ENCODE peak calls at places on chromosomes 12 and 14, in ten cellular contexts. K, P, N, I, L, X, E, Q, O and V are unnamed samples.
A peak's percentile ranks its signal among the peaks of the same experiment; 100 is the strongest.

GRCh38 chr12:110758922-110759321 is 16.2 kb upstream of the PPP1CC start:
- DNase-seq in X (no peak), N (no peak), I (no peak), P (no peak), K (no peak), L (no peak), O (no peak), Q (no peak), E (no peak), V (no peak)

GRCh38 chr12:66060361-66060907 is 70.1 kb downstream of the LLPH start:
- DNase-seq in Q (no peak), K (no peak), N (no peak), P (no peak), L (no peak), E (no peak), O (no peak), X (no peak), I (no peak), V (no peak)

GRCh38 chr14:62776300-62776699 is 269.0 kb downstream of the KCNH5 start:
- DNase-seq in Q (no peak), E (no peak), K (no peak), P (no peak), O (no peak), N (no peak), I (no peak), X (no peak), L (no peak), V (no peak)

GRCh38 chr14:99968931-99969330 is 96.3 kb upstream of the EVL start:
- DNase-seq in N (no peak), I (no peak), E (no peak), X (no peak), O (no peak), L (no peak), K (no peak), Q (no peak), P (no peak), V (peak; percentile 64)

GRCh38 chr12:26153421-26154154 is 28.8 kb upstream of the BHLHE41 start:
- DNase-seq in N (peak; percentile 91), K (no peak), O (no peak), Q (no peak), I (peak; percentile 88), L (peak; percentile 96), P (no peak), X (no peak), E (no peak), V (peak; percentile 97)

GRCh38 chr12:130166306-130166705 is 4.0 kb downstream of the FZD10 start:
- DNase-seq in I (no peak), E (no peak), Q (no peak), X (no peak), K (no peak), L (no peak), N (no peak), O (no peak), P (no peak), V (no peak)

GRCh38 chr12:20212658-20213387 is 155.5 kb upstream of the PDE3A start:
- DNase-seq in I (peak; percentile 99), Q (peak; percentile 84), E (no peak), O (peak; percentile 93), N (peak; percentile 96), L (peak; percentile 99), X (peak; percentile 90), K (no peak), P (no peak), V (peak; percentile 100)

GRCh38 chr12:130181211-130181610 is 18.9 kb downstream of the FZD10 start:
- DNase-seq in O (no peak), I (no peak), K (no peak), E (no peak), Q (no peak), L (no peak), N (no peak), X (no peak), P (no peak), V (no peak)

GRCh38 chr12:108595711-108596647 is 1.9 kb downstream of the TMEM119 start:
- DNase-seq in O (no peak), X (no peak), K (no peak), N (no peak), E (no peak), L (no peak), Q (no peak), I (no peak), P (no peak), V (no peak)

GRCh38 chr12:124956571-124956970 is 32.4 kb downstream of the DHX37 start:
- DNase-seq in N (no peak), O (no peak), X (no peak), E (no peak), L (no peak), K (no peak), I (no peak), Q (no peak), P (no peak), V (no peak)

GRCh38 chr12:46751173-46751572 is 74.6 kb downstream of the SLC38A4 start:
- DNase-seq in E (no peak), I (no peak), O (no peak), N (no peak), K (no peak), X (no peak), L (no peak), P (no peak), Q (no peak), V (no peak)

GRCh38 chr12:89707992-89708792 is 446 bp downstream of the ATP2B1 start:
- DNase-seq in N (no peak), O (peak; percentile 53), E (peak; percentile 58), K (peak; percentile 21), P (peak; percentile 42), Q (peak; percentile 72), X (peak; percentile 54), I (peak; percentile 16), L (peak; percentile 14), V (no peak)

GRCh38 chr14:32224731-32225377 is 21.8 kb upstream of the RNU6-8 start:
- DNase-seq in X (peak; percentile 30), O (peak; percentile 47), N (peak; percentile 30), P (no peak), K (no peak), L (peak; percentile 54), E (no peak), I (peak; percentile 6), Q (peak; percentile 55), V (peak; percentile 44)

GRCh38 chr12:32870716-32871115 is 25.9 kb downstream of the PKP2 start:
- DNase-seq in X (no peak), Q (no peak), P (no peak), N (no peak), O (no peak), L (no peak), K (no peak), I (no peak), E (no peak), V (no peak)

GRCh38 chr12:53078425-53079225 is 565 bp downstream of the SPRYD3 start:
- DNase-seq in X (peak; percentile 72), P (no peak), I (no peak), L (no peak), Q (no peak), K (no peak), O (no peak), E (no peak), N (no peak), V (peak; percentile 46)

GRCh38 chr12:21223930-21224329 is 92.9 kb downstream of the SLCO1B1 start:
- DNase-seq in N (no peak), E (no peak), Q (no peak), K (no peak), O (peak; percentile 9), L (no peak), I (no peak), X (no peak), P (no peak), V (no peak)

GRCh38 chr12:80761818-80762217 is 45.1 kb downstream of the MYF5 start:
- DNase-seq in O (no peak), L (no peak), N (no peak), E (no peak), K (no peak), Q (no peak), P (no peak), I (no peak), X (no peak), V (no peak)

GRCh38 chr14:37167151-37168047 is 5.0 kb downstream of the SLC25A21 start:
- DNase-seq in X (peak; percentile 91), L (no peak), N (no peak), E (no peak), Q (no peak), P (no peak), O (peak; percentile 33), K (no peak), I (no peak), V (no peak)
- TF ChIP-seq CTCF in X (no peak), L (no peak), N (no peak), E (no peak), Q (no peak), P (no peak), O (no peak), K (no peak), I (no peak), V (no peak)

GRCh38 chr12:67220065-67220464 is 49.1 kb upstream of the CAND1 start:
- DNase-seq in E (no peak), K (no peak), Q (no peak), P (no peak), L (no peak), I (no peak), N (no peak), O (peak; percentile 32), X (peak; percentile 48), V (no peak)
- TF ChIP-seq CTCF in E (no peak), K (no peak), Q (no peak), P (no peak), L (peak; percentile 44), I (no peak), N (peak; percentile 9), O (peak; percentile 45), X (peak; percentile 60), V (no peak)

GRCh38 chr14:36099619-36100018 is 76.9 kb downstream of the PTCSC3 start:
- DNase-seq in N (no peak), K (no peak), O (no peak), E (no peak), X (no peak), P (no peak), I (no peak), Q (no peak), L (no peak), V (no peak)

DNA sequence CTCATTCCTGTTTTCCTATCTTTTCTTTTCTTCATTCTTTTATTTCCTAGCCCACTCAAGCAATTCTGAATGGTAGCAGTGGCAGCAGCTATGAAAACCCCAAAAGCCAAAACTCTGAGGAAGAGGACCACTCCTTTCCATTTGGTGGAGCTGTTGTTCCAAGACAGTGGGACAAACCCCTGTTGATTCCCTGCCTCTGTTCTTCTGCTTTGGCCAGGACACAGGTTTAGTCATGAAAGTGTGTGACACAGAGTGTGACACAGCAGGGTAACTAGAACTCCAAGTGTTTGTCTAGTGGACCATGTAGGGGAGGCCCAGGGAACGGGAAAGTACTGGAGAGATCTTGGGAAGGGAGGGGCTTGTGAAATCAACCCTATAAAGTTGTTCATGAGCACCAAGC is 71.1 kb downstream of the PTCSC3 start:
- DNase-seq in X (peak; percentile 80), K (no peak), O (peak; percentile 75), E (no peak), Q (no peak), I (no peak), L (no peak), P (no peak), N (no peak), V (no peak)
- TF ChIP-seq CTCF in X (peak; percentile 73), K (peak; percentile 33), O (peak; percentile 75), E (no peak), Q (no peak), I (no peak), L (peak; percentile 15), P (peak; percentile 14), N (no peak), V (peak; percentile 9)

DNA sequence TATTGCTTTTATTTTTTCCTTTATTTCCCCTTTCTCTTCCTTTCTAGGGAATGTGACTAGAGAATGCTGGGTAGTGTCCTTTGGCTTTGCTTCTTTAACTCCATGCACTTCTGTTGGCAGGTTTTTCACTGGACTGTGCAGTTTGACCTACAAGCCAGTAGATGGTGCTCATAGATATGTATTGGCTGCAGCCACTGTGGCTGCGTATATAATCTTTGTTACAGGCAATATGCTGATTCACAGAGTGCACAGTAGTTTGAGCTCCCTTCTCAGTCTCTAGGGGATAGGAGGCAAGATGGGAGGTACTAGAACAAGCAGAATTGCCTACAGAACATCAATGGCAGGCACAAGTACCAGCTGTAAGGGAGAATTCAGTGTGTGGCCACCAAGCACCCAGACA is 503.5 kb downstream of the LRFN5 start:
- DNase-seq in X (peak; percentile 60), N (no peak), I (no peak), E (no peak), L (peak; percentile 47), O (peak; percentile 55), Q (no peak), P (peak; percentile 33), K (no peak), V (peak; percentile 71)
- TF ChIP-seq CTCF in X (peak; percentile 78), N (peak; percentile 69), I (peak; percentile 16), E (no peak), L (peak; percentile 80), O (peak; percentile 64), Q (no peak), P (peak; percentile 61), K (peak; percentile 50), V (peak; percentile 78)